ENCODE peak calls at places on chromosome 16, in seven cellular contexts. E is cardiac fibroblast, Z is lower leg skin, F is A549, J is progenitor cell of endocrine pancreas, A is colonic mucosa, O is tibial nerve. X is an unnamed sample.
A peak's percentile ranks its signal among the peaks of the same experiment; 100 is the strongest.

GRCh38 chr16:87700406-87701065 is 65.2 kb downstream of the KLHDC4 start:
- DNase-seq in J (no peak), E (no peak), A (no peak), Z (no peak), O (no peak), F (no peak), X (no peak)

GRCh38 chr16:13102401-13102800 is 201.0 kb downstream of the SHISA9 start:
- DNase-seq in O (no peak), A (no peak), E (no peak), F (no peak), Z (peak; percentile 15), J (no peak), X (no peak)

GRCh38 chr16:80733366-80733901 is 71.0 kb downstream of the CDYL2 start:
- DNase-seq in O (no peak), E (no peak), Z (no peak), F (no peak), J (no peak), A (no peak), X (no peak)

GRCh38 chr16:23124315-23124714 is 24.9 kb downstream of the USP31 start:
- DNase-seq in F (peak; percentile 52), Z (no peak), A (no peak), J (no peak), O (no peak), E (peak; percentile 73), X (peak; percentile 68)

GRCh38 chr16:75181630-75182029 is 25.3 kb downstream of the CTRB2 start:
- DNase-seq in Z (no peak), O (no peak), J (no peak), A (no peak), F (no peak), E (no peak), X (no peak)

GRCh38 chr16:71513302-71513701 is 12.9 kb upstream of the CHST4 start:
- DNase-seq in J (no peak), A (no peak), F (no peak), Z (no peak), E (no peak), O (no peak), X (no peak)

GRCh38 chr16:1497014-1497598 is 3.9 kb downstream of the TELO2 start:
- DNase-seq in O (no peak), F (no peak), Z (no peak), J (no peak), A (no peak), E (no peak), X (no peak)

GRCh38 chr16:28210979-28211505 is 723 bp downstream of the XPO6 start:
- DNase-seq in A (peak; percentile 80), F (peak; percentile 58), O (peak; percentile 39), J (peak; percentile 28), Z (peak; percentile 93), E (peak; percentile 64), X (peak; percentile 69)

GRCh38 chr16:10961231-10961630 is 16.9 kb downstream of the CLEC16A start:
- DNase-seq in Z (no peak), O (no peak), F (no peak), E (peak; percentile 70), A (no peak), J (no peak), X (peak; percentile 93)

GRCh38 chr16:82464192-82464591 is 162.6 kb upstream of the CDH13 start:
- DNase-seq in Z (no peak), E (no peak), J (no peak), F (no peak), O (no peak), A (no peak), X (no peak)

GRCh38 chr16:67390816-67391423 is 2.4 kb downstream of the TPPP3 start:
- DNase-seq in J (no peak), F (no peak), A (no peak), Z (no peak), O (no peak), E (no peak), X (no peak)

GRCh38 chr16:16150878-16151152 is 72.5 kb downstream of the ABCC6 start:
- DNase-seq in O (no peak), A (no peak), F (no peak), E (no peak), Z (no peak), J (no peak), X (no peak)

GRCh38 chr16:2527071-2527783 is 4.0 kb downstream of the CEMP1 start:
- DNase-seq in Z (no peak), E (no peak), F (no peak), J (no peak), A (no peak), O (no peak), X (no peak)

GRCh38 chr16:2526135-2526534 is 5.1 kb downstream of the CEMP1 start:
- DNase-seq in Z (no peak), J (no peak), F (no peak), E (no peak), A (no peak), O (no peak), X (no peak)

GRCh38 chr16:2523801-2524231 is 3.6 kb downstream of the AMDHD2 start:
- DNase-seq in O (no peak), F (no peak), Z (no peak), E (no peak), A (peak; percentile 67), J (no peak), X (no peak)

GRCh38 chr16:2527784-2528100 is 3.5 kb downstream of the CEMP1 start:
- DNase-seq in F (no peak), A (no peak), O (no peak), J (no peak), E (no peak), Z (no peak), X (no peak)

DNA sequence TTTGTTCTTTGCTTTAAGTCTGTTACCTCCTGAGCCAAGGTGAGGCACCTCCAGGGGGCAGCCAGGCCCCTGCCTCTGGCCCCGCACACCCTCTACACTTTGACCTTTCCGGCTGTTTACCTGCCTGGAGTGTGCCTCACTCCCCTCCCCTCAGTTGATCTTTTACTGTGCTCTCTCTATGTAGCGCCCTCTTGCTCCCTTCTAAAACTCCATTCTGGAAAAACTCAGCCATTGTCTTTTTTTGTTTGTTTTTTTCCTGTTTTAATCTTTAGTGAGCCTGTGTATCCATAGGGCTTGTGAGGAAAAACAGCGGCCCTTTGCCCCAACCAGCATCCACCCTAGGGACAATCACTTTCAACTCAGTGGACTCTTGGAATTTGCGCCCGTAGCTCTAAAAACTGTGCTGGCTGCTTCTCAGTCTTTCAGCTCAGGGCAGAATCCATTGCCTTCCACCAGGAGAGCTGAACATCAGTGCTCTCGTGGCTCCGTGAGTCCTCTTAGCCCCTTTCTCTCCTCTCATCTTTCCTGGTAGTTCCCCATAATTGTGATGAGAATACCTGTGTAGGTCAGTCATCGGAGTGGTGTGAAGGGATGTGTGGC is 4.3 kb downstream of the AMDHD2 start:
- DNase-seq in J (no peak), O (no peak), A (no peak), E (no peak), Z (no peak), F (no peak), X (no peak)
- TF ChIP-seq CTCF in J (peak; percentile 42), O (no peak), A (no peak), E (no peak), Z (no peak), F (no peak), X (no peak)

GRCh38 chr16:57795431-57795878 is 6.8 kb downstream of the KIFC3 start:
- DNase-seq in J (no peak), A (no peak), Z (no peak), E (peak; percentile 70), F (peak; percentile 89), O (no peak), X (no peak)
- TF ChIP-seq CTCF in J (peak; percentile 51), A (no peak), Z (no peak), E (peak; percentile 37), F (peak; percentile 51), O (no peak), X (peak; percentile 66)

GRCh38 chr16:89700649-89701424 is 668 bp downstream of the SPATA2L start:
- DNase-seq in J (no peak), Z (peak; percentile 89), F (peak; percentile 72), A (peak; percentile 70), O (no peak), E (peak; percentile 43), X (no peak)
- TF ChIP-seq CTCF in J (peak; percentile 34), Z (no peak), F (no peak), A (no peak), O (no peak), E (no peak), X (peak; percentile 60)

DNA sequence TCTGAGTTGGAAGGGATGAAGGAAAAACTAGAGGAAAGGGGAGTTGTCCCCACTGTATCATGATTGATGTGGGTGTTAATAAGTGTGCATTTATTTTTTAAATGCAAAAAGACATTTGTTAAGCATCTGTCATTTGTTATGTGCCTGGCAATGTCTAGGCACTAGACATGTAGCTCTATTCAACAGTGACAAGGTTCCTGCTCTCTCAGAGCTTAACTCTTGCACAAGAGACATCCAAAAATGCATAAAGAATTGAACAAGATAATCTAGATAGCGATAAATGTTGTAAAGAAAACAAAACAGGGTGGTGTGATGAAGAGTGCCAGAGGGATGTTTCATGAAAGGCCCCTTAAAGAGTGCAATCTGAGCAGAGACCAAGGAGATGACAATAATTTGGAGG is 148.9 kb downstream of the TOX3 start:
- DNase-seq in F (no peak), J (no peak), E (no peak), O (no peak), Z (no peak), A (no peak), X (no peak)
- TF ChIP-seq CTCF in F (no peak), J (no peak), E (no peak), O (no peak), Z (no peak), A (no peak), X (no peak)

X was measured in HFFc6.